ENCODE peak calls at places on chromosomes 12 and 14, in four cellular contexts. Z is WTC11, G is HepG2, M is K562. R is an unnamed sample.

GRCh38 chr14:104877806-104878550 is 12.9 kb downstream of the CEP170B start:
- DNase-seq in Z (no peak), G (no peak), M (no peak), R (no peak)

GRCh38 chr14:37340353-37340752 is 142.6 kb downstream of the MIPOL1 start:
- DNase-seq in Z (no peak), G (peak; percentile 39), M (no peak), R (no peak)

GRCh38 chr14:73324536-73324932 is 87.2 kb downstream of the PAPLN start:
- DNase-seq in Z (no peak), G (peak; percentile 6), M (no peak), R (no peak)

GRCh38 chr12:16604853-16605252 is 1.1 kb downstream of the LMO3 start:
- DNase-seq in Z (peak; percentile 43), G (no peak), M (no peak), R (no peak)

GRCh38 chr14:84927096-84927910 is 602.6 kb upstream of the FLRT2 start:
- DNase-seq in Z (no peak), G (no peak), M (no peak), R (no peak)

GRCh38 chr14:63717704-63718103 is 10.2 kb downstream of the SGPP1 start:
- DNase-seq in Z (no peak), G (no peak), M (no peak), R (no peak)

GRCh38 chr14:85978851-85979250 is 448.9 kb downstream of the FLRT2 start:
- DNase-seq in Z (no peak), G (no peak), M (no peak), R (no peak)

GRCh38 chr12:43836455-43836989 is 641 bp downstream of the TMEM117 start:
- DNase-seq in Z (no peak), G (peak; percentile 43), M (no peak), R (no peak)

GRCh38 chr12:11731042-11731357 is 81.5 kb downstream of the ETV6 start:
- DNase-seq in Z (no peak), G (no peak), M (no peak), R (no peak)

GRCh38 chr12:25840678-25841077 is 117.8 kb upstream of the RASSF8 start:
- DNase-seq in Z (no peak), G (no peak), M (no peak), R (no peak)

GRCh38 chr12:116599285-116600122 is 40.3 kb downstream of the MAP1LC3B2 start:
- DNase-seq in Z (peak; percentile 86), G (peak; percentile 22), M (peak; percentile 89), R (peak; percentile 80)

GRCh38 chr14:95500772-95501401 is 15.6 kb downstream of the SYNE3 start:
- DNase-seq in Z (no peak), G (no peak), M (no peak), R (no peak)

GRCh38 chr14:68779761-68780323 is 13.0 kb downstream of the ZFP36L1 start:
- DNase-seq in Z (no peak), G (peak; percentile 96), M (no peak), R (no peak)

GRCh38 chr12:21637985-21638891 is 19.4 kb downstream of the LDHB start:
- DNase-seq in Z (no peak), G (no peak), M (no peak), R (no peak)

GRCh38 chr14:60647081-60647836 is 2.0 kb downstream of the SIX1 start:
- DNase-seq in Z (peak; percentile 49), G (peak; percentile 32), M (no peak), R (no peak)

GRCh38 chr12:120104924-120105323 is 11.6 kb downstream of the RAB35 start:
- DNase-seq in Z (no peak), G (no peak), M (no peak), R (no peak)

GRCh38 chr12:105433804-105434203 is 103.3 kb downstream of the C12orf75 start:
- DNase-seq in Z (no peak), G (no peak), M (no peak), R (no peak)

GRCh38 chr14:39469094-39469710 is 37.0 kb upstream of the FBXO33 start:
- DNase-seq in Z (peak; percentile 56), G (peak; percentile 74), M (no peak), R (peak; percentile 12)

GRCh38 chr12:52203126-52203921 is 11.5 kb upstream of the KRT80 start:
- DNase-seq in Z (peak; percentile 9), G (peak; percentile 63), M (no peak), R (no peak)

GRCh38 chr14:46036099-46036498 is 615.5 kb downstream of the RPL10L start:
- DNase-seq in Z (no peak), G (no peak), M (no peak), R (no peak)

GRCh38 chr14:98984719-98985041 is 287.3 kb downstream of the BCL11B start:
- DNase-seq in Z (no peak), G (no peak), M (peak; percentile 30), R (no peak)

GRCh38 chr12:95972832-95973465 is 23.2 kb downstream of the HAL start:
- DNase-seq in Z (no peak), G (no peak), M (no peak), R (no peak)

GRCh38 chr12:57836442-57837375 is 9.8 kb downstream of the CTDSP2 start:
- DNase-seq in Z (peak; percentile 47), G (no peak), M (no peak), R (peak; percentile 42)

GRCh38 chr12:110135012-110135411 is 10.9 kb downstream of the IFT81 start:
- DNase-seq in Z (no peak), G (no peak), M (no peak), R (no peak)

GRCh38 chr12:20711846-20712245 is 16.7 kb downstream of the SLCO1C1 start:
- DNase-seq in Z (no peak), G (no peak), M (no peak), R (no peak)

GRCh38 chr14:97777622-97778021 is 980.4 kb downstream of the VRK1 start:
- DNase-seq in Z (no peak), G (no peak), M (no peak), R (no peak)
- TF ChIP-seq ELF4 in Z (no peak), G (no peak), M (no peak), R (no peak)

DNA sequence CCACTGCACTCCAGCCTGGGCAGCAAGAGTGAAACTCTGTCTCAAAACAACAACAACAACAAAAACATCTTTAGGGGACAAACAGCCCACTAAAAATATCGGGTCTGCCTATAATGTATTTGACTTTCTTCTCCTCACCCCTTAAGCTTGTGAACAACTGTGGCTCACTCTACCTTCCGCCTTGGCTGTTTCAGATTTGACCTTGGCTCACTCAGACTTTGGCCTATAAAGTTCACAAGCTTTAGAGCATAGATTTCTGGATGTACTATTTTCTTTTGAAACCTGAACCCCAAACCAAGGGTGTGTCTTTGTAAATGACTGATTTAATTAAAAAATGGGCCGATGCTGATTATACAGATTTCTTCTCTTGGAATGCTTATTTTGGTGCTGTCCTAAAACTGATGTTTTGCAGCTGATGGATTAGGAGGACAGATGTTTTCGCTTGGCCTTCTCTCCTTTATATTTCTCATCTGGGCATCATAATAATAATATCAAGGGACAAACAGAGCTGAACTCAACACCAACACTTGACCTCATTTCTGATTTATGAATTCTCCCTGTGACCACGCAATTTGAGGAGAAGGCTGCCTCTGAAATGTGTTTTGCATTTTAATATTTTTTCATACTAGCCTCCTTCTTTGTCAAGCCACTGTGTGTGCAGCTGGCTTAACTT is 40.2 kb upstream of the RASSF3 start:
- DNase-seq in Z (no peak), G (no peak), M (no peak), R (no peak)
- TF ChIP-seq ELF4 in Z (no peak), G (no peak), M (no peak), R (no peak)

GRCh38 chr14:22847661-22848341 is 11.4 kb downstream of the MMP14 start:
- DNase-seq in Z (no peak), G (no peak), M (no peak), R (peak; percentile 3)
- TF ChIP-seq ELF4 in Z (no peak), G (no peak), M (no peak), R (no peak)

DNA sequence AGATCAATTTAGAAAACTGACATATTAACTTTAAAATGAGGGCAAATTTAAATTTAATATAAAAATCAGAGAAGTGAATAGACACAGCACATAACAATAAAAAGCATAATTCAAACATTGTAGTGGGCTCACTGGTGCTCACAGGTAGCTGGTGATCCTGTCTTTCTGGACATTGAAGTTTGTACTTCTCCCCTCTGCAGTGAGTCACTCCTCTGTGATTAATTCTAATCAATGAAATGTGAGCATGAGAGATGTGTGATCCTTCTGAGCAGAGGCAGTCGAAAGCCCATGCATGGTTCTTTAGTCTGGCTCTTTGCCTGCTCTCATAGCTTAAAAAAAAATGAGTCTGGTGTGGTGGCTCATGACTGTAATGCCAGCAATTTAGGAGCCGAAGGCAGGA is 59.0 kb upstream of the RERGL start:
- DNase-seq in Z (no peak), G (no peak), M (no peak), R (no peak)
- TF ChIP-seq ELF4 in Z (no peak), G (no peak), M (no peak), R (no peak)

GRCh38 chr12:65278576-65279386 is at the start of gene MSRB3:
- DNase-seq in Z (peak; percentile 81), G (peak; percentile 44), M (peak; percentile 14), R (peak; percentile 75)
- TF ChIP-seq ELF4 in Z (no peak), G (no peak), M (no peak), R (no peak)

DNA sequence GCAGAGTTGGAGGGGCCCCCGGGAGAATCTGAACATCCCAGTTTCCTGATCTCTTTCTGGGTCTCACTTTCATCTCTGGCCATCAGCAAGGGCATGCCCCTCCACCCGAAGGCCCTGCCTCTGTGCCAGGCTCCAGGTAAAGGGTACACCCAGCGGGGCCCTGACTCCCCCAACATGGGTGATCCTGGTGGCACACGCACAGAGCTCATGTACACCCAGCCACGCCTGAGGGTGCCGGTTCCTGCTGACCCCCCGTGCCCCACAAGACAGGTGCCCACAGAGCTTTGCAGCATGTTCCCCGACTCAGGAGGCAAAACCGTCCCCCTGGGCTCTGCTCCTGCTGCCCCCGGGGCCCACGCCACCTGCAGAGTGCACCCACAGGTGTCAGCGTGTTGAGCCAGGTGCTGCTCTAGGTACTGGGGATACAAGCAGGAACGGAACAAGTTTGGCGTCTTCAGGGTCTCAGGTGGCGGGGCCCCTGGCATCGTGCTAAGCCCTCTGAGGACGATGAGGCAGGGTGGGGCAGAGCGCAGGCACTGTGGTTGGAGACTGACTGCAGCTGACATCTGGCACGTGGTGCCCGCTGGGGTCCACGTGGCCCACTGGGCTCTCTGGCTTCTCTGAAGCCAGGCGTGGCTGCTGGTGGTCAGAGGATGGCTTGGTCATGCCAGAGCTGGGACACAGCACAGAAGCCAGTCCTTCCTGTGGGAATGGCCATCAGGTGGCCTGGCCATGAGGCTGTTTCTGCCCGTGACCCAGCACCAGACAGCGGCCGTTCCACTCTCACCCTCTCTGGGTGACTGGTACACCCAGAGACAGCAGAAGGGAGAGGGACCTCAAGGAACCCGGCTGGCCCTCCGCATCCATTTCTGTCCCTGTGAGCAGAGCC is 13.8 kb downstream of the BAG5 start:
- DNase-seq in Z (no peak), G (no peak), M (no peak), R (no peak)
- TF ChIP-seq ELF4 in Z (no peak), G (no peak), M (no peak), R (no peak)

GRCh38 chr14:58813745-58814144 is 176.0 kb downstream of the DACT1 start:
- DNase-seq in Z (no peak), G (peak; percentile 6), M (no peak), R (no peak)

GRCh38 chr14:58816416-58817115 is 178.8 kb downstream of the DACT1 start:
- DNase-seq in Z (no peak), G (no peak), M (no peak), R (no peak)

GRCh38 chr14:58814476-58814875 is 176.7 kb downstream of the DACT1 start:
- DNase-seq in Z (no peak), G (no peak), M (no peak), R (no peak)

GRCh38 chr14:58815781-58816297 is 178.1 kb downstream of the DACT1 start:
- DNase-seq in Z (no peak), G (no peak), M (no peak), R (no peak)

GRCh38 chr14:58815046-58815701 is 177.4 kb downstream of the DACT1 start:
- DNase-seq in Z (no peak), G (no peak), M (no peak), R (no peak)
- TF ChIP-seq ELF4 in Z (no peak), G (no peak), M (no peak), R (no peak)